ENCODE peak calls at places on chromosome 17, in four cellular contexts. One of them, this sample, is unnamed.

GRCh38 chr17:29918922-29919856 is 10.8 kb downstream of the SSH2 start:
- DNase-seq in OCI-LY7: no peak
- DNase-seq in hepatocyte: no peak
- DNase-seq in neuronal stem cell: no peak
- DNase-seq in this sample: peak; percentile 69

GRCh38 chr17:64492481-64493109 is 4.3 kb downstream of the POLG2 start:
- DNase-seq in neuronal stem cell: no peak
- DNase-seq in OCI-LY7: peak; percentile 44
- DNase-seq in hepatocyte: no peak
- DNase-seq in this sample: peak; percentile 51

GRCh38 chr17:8138672-8139371 is 13.4 kb downstream of the PER1 start:
- DNase-seq in neuronal stem cell: peak; percentile 97
- DNase-seq in hepatocyte: peak; percentile 97
- DNase-seq in OCI-LY7: peak; percentile 95
- DNase-seq in this sample: peak; percentile 98

GRCh38 chr17:58965221-58965620 is 141.5 kb downstream of the TRIM37 start:
- DNase-seq in neuronal stem cell: no peak
- DNase-seq in OCI-LY7: no peak
- DNase-seq in hepatocyte: no peak
- DNase-seq in this sample: no peak

GRCh38 chr17:77366558-77367245 is 225.9 kb downstream of the SEC14L1 start:
- DNase-seq in neuronal stem cell: no peak
- DNase-seq in hepatocyte: peak; percentile 76
- DNase-seq in OCI-LY7: peak; percentile 48
- DNase-seq in this sample: no peak

GRCh38 chr17:80445152-80446110 is 30.5 kb downstream of the ENDOV start:
- DNase-seq in OCI-LY7: no peak
- DNase-seq in hepatocyte: no peak
- DNase-seq in neuronal stem cell: no peak
- DNase-seq in this sample: no peak

GRCh38 chr17:75662511-75662910 is 4.4 kb downstream of the RECQL5 start:
- DNase-seq in OCI-LY7: no peak
- DNase-seq in neuronal stem cell: no peak
- DNase-seq in hepatocyte: no peak
- DNase-seq in this sample: no peak

GRCh38 chr17:33229499-33229898 is 63.6 kb downstream of the ASIC2 start:
- DNase-seq in neuronal stem cell: no peak
- DNase-seq in hepatocyte: no peak
- DNase-seq in OCI-LY7: no peak
- DNase-seq in this sample: peak; percentile 12

GRCh38 chr17:80270836-80271235 is 10.2 kb downstream of the RNF213 start:
- DNase-seq in hepatocyte: no peak
- DNase-seq in neuronal stem cell: peak; percentile 58
- DNase-seq in OCI-LY7: peak; percentile 62
- DNase-seq in this sample: no peak

GRCh38 chr17:6082335-6082734 is 12.2 kb downstream of the WSCD1 start:
- DNase-seq in neuronal stem cell: no peak
- DNase-seq in OCI-LY7: no peak
- DNase-seq in hepatocyte: no peak
- DNase-seq in this sample: no peak

GRCh38 chr17:14791221-14791620 is 473.9 kb downstream of the PMP22 start:
- DNase-seq in OCI-LY7: no peak
- DNase-seq in neuronal stem cell: no peak
- DNase-seq in hepatocyte: no peak
- DNase-seq in this sample: no peak

GRCh38 chr17:81603846-81604610 is 32.9 kb downstream of the NPLOC4 start:
- DNase-seq in neuronal stem cell: no peak
- DNase-seq in OCI-LY7: no peak
- DNase-seq in hepatocyte: no peak
- DNase-seq in this sample: no peak

GRCh38 chr17:64739316-64740058 is 77.4 kb upstream of the SMURF2 start:
- DNase-seq in neuronal stem cell: no peak
- DNase-seq in OCI-LY7: no peak
- DNase-seq in hepatocyte: no peak
- DNase-seq in this sample: peak; percentile 73

GRCh38 chr17:77282524-77283515 is 142.1 kb downstream of the SEC14L1 start:
- DNase-seq in neuronal stem cell: no peak
- DNase-seq in hepatocyte: peak; percentile 76
- DNase-seq in OCI-LY7: peak; percentile 28
- DNase-seq in this sample: no peak

GRCh38 chr17:46832306-46832895 is 13.9 kb upstream of the WNT3 start:
- DNase-seq in OCI-LY7: no peak
- DNase-seq in hepatocyte: no peak
- DNase-seq in neuronal stem cell: peak; percentile 71
- DNase-seq in this sample: no peak

GRCh38 chr17:41527076-41528023 is 758 bp downstream of the KRT19 start:
- DNase-seq in neuronal stem cell: peak; percentile 26
- DNase-seq in OCI-LY7: no peak
- DNase-seq in hepatocyte: peak; percentile 57
- DNase-seq in this sample: no peak

GRCh38 chr17:69058165-69058564 is 2.6 kb downstream of the ABCA9 start:
- DNase-seq in OCI-LY7: no peak
- DNase-seq in neuronal stem cell: no peak
- DNase-seq in hepatocyte: no peak
- DNase-seq in this sample: no peak

GRCh38 chr17:31492880-31493655 is 101.6 kb downstream of the RAB11FIP4 start:
- DNase-seq in OCI-LY7: no peak
- DNase-seq in hepatocyte: no peak
- DNase-seq in neuronal stem cell: no peak
- DNase-seq in this sample: no peak

GRCh38 chr17:66451188-66452149 is 149.1 kb downstream of the PRKCA start:
- DNase-seq in hepatocyte: peak; percentile 55
- DNase-seq in neuronal stem cell: no peak
- DNase-seq in OCI-LY7: no peak
- DNase-seq in this sample: no peak

GRCh38 chr17:45729284-45729907 is 54.7 kb upstream of the CRHR1 start:
- DNase-seq in hepatocyte: no peak
- DNase-seq in OCI-LY7: no peak
- DNase-seq in neuronal stem cell: no peak
- DNase-seq in this sample: no peak

GRCh38 chr17:20791626-20792025 is 212.1 kb downstream of the CDRT15L2 start:
- DNase-seq in neuronal stem cell: no peak
- DNase-seq in hepatocyte: no peak
- DNase-seq in OCI-LY7: no peak
- DNase-seq in this sample: no peak

GRCh38 chr17:50802609-50803571 is 32.5 kb upstream of the WFIKKN2 start:
- DNase-seq in neuronal stem cell: no peak
- DNase-seq in OCI-LY7: no peak
- DNase-seq in hepatocyte: no peak
- DNase-seq in this sample: no peak

GRCh38 chr17:81034779-81035388 is at the start of gene BAIAP2:
- DNase-seq in hepatocyte: peak; percentile 99
- DNase-seq in neuronal stem cell: peak; percentile 95
- DNase-seq in OCI-LY7: peak; percentile 96
- DNase-seq in this sample: peak; percentile 88

GRCh38 chr17:49365667-49366066 is 3.6 kb upstream of the ZNF652 start:
- DNase-seq in hepatocyte: peak; percentile 30
- DNase-seq in neuronal stem cell: no peak
- DNase-seq in OCI-LY7: peak; percentile 58
- DNase-seq in this sample: no peak

GRCh38 chr17:69501591-69502468 is 87.3 kb downstream of the MAP2K6 start:
- DNase-seq in hepatocyte: peak; percentile 64
- DNase-seq in OCI-LY7: peak; percentile 61
- DNase-seq in neuronal stem cell: no peak
- DNase-seq in this sample: peak; percentile 59

GRCh38 chr17:320139-320538 is 32.5 kb downstream of the RPH3AL start:
- DNase-seq in neuronal stem cell: no peak
- DNase-seq in hepatocyte: no peak
- DNase-seq in OCI-LY7: no peak
- DNase-seq in this sample: no peak

GRCh38 chr17:49508061-49508865 is 13.2 kb downstream of the NGFR start:
- DNase-seq in OCI-LY7: no peak
- DNase-seq in hepatocyte: peak; percentile 64
- DNase-seq in neuronal stem cell: peak; percentile 56
- DNase-seq in this sample: no peak

GRCh38 chr17:56319531-56319930 is 166.3 kb downstream of the ANKFN1 start:
- DNase-seq in neuronal stem cell: peak; percentile 32
- DNase-seq in hepatocyte: peak; percentile 75
- DNase-seq in OCI-LY7: peak; percentile 54
- DNase-seq in this sample: peak; percentile 64

GRCh38 chr17:74795327-74796020 is 19.3 kb upstream of the NAT9 start:
- DNase-seq in neuronal stem cell: no peak
- DNase-seq in hepatocyte: no peak
- DNase-seq in OCI-LY7: no peak
- DNase-seq in this sample: no peak

GRCh38 chr17:62925267-62925836 is 40.7 kb upstream of the TANC2 start:
- DNase-seq in neuronal stem cell: no peak
- DNase-seq in OCI-LY7: no peak
- DNase-seq in hepatocyte: no peak
- DNase-seq in this sample: no peak

GRCh38 chr17:67085406-67085805 is 41.1 kb downstream of the CACNG1 start:
- DNase-seq in OCI-LY7: no peak
- DNase-seq in neuronal stem cell: no peak
- DNase-seq in hepatocyte: no peak
- DNase-seq in this sample: no peak

GRCh38 chr17:52035336-52035915 is 123.1 kb downstream of the CA10 start:
- DNase-seq in hepatocyte: no peak
- DNase-seq in OCI-LY7: no peak
- DNase-seq in neuronal stem cell: no peak
- DNase-seq in this sample: no peak

GRCh38 chr17:39603304-39604016 is 4.3 kb downstream of the NEUROD2 start:
- DNase-seq in OCI-LY7: no peak
- DNase-seq in neuronal stem cell: no peak
- DNase-seq in hepatocyte: no peak
- DNase-seq in this sample: no peak

GRCh38 chr17:81518785-81519283 is 6.2 kb upstream of the ACTG1 start:
- DNase-seq in neuronal stem cell: no peak
- DNase-seq in hepatocyte: peak; percentile 81
- DNase-seq in OCI-LY7: peak; percentile 63
- DNase-seq in this sample: no peak

GRCh38 chr17:47879776-47880452 is 16.1 kb upstream of the SP2 start:
- DNase-seq in hepatocyte: no peak
- DNase-seq in OCI-LY7: no peak
- DNase-seq in neuronal stem cell: no peak
- DNase-seq in this sample: no peak

GRCh38 chr17:3557768-3558583 is at the start of gene TRPV3:
- DNase-seq in neuronal stem cell: no peak
- DNase-seq in hepatocyte: peak; percentile 49
- DNase-seq in OCI-LY7: no peak
- DNase-seq in this sample: no peak
- H2AFZ ChIP-seq in neuronal stem cell: peak within 1 kb of the TSS; percentile 40
- H2AFZ ChIP-seq in hepatocyte: no peak within 1 kb of the TSS
- H2AFZ ChIP-seq in OCI-LY7: peak within 1 kb of the TSS; percentile 79
- H2AFZ ChIP-seq in this sample: no peak within 1 kb of the TSS

GRCh38 chr17:55242481-55242880 is 22.3 kb upstream of the HLF start:
- DNase-seq in neuronal stem cell: no peak
- DNase-seq in OCI-LY7: no peak
- DNase-seq in hepatocyte: no peak
- DNase-seq in this sample: no peak
- H2AFZ ChIP-seq in neuronal stem cell: no peak overlapping the region
- H2AFZ ChIP-seq in OCI-LY7: no peak overlapping the region
- H2AFZ ChIP-seq in hepatocyte: no peak overlapping the region
- H2AFZ ChIP-seq in this sample: no peak overlapping the region

GRCh38 chr17:36994438-36994837 is 45.7 kb downstream of the AATF start:
- DNase-seq in hepatocyte: no peak
- DNase-seq in neuronal stem cell: no peak
- DNase-seq in OCI-LY7: no peak
- DNase-seq in this sample: no peak

GRCh38 chr17:36999475-36999874 is 50.7 kb downstream of the AATF start:
- DNase-seq in hepatocyte: no peak
- DNase-seq in OCI-LY7: no peak
- DNase-seq in neuronal stem cell: no peak
- DNase-seq in this sample: no peak
- H2AFZ ChIP-seq in hepatocyte: no peak overlapping the region
- H2AFZ ChIP-seq in OCI-LY7: no peak overlapping the region
- H2AFZ ChIP-seq in neuronal stem cell: no peak overlapping the region
- H2AFZ ChIP-seq in this sample: no peak overlapping the region

DNA sequence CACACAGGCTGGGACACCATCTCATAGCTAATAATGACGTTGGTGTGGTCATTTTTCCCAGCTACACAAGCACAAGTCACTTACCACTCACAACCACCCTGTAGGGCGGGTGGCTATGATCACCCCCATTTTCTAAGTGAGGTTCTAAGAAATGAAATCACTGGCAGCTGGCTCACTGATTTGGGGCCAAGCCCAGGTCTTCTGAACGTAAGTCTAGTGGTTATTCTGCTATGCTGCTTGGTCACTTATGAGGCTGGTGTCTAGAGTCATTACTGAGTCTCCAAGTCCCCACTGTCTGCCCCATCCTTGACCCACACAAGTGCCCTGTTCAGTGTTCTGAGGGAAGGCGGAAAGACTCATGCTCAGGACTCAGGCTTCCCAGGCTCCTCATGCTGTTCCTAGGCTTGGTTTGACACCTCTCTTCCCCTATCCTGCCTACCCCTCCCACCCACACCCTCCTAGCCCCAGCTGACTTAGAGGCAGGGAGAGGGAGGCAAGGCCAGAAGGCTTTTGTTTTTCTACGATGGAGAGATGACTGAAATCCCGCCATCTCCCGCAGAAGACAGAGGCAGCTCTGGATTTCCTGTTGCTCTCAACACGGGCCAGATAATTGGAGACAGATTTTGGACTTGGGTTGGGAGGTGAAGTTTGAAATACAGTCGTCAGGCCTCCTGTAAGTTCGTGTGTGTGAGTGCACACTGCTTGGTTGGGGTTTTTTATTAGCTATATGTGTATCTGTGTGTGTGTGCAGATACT is 32.2 kb downstream of the FZD2 start:
- DNase-seq in neuronal stem cell: no peak
- DNase-seq in OCI-LY7: no peak
- DNase-seq in hepatocyte: no peak
- DNase-seq in this sample: no peak
- H2AFZ ChIP-seq in neuronal stem cell: no peak overlapping the region
- H2AFZ ChIP-seq in OCI-LY7: no peak overlapping the region
- H2AFZ ChIP-seq in hepatocyte: no peak overlapping the region
- H2AFZ ChIP-seq in this sample: no peak overlapping the region

This sample was measured in endothelial cell of umbilical vein.